ENCODE peak calls at places on chromosome 11, in five cellular contexts. U is EL, Q is AG08395, G is NCI-H2081, W is epithelial cell of esophagus. A is an unnamed sample.

GRCh38 chr11:134478176-134478575 is 66.1 kb upstream of the B3GAT1 start:
- DNase-seq in U (no peak), Q (no peak), G (no peak), W (no peak), A (no peak)

GRCh38 chr11:122213111-122213510 is 97.1 kb upstream of the BLID start:
- DNase-seq in U (no peak), Q (no peak), G (no peak), W (no peak), A (no peak)

GRCh38 chr11:67332081-67332691 is 21.2 kb downstream of the POLD4 start:
- DNase-seq in U (no peak), Q (no peak), G (no peak), W (peak; percentile 38), A (no peak)

GRCh38 chr11:2419638-2420501 is 19.3 kb downstream of the TSSC4 start:
- DNase-seq in U (peak; percentile 74), Q (peak; percentile 88), G (peak; percentile 27), W (peak; percentile 76), A (peak; percentile 67)

GRCh38 chr11:34235189-34235588 is 122.6 kb downstream of the ABTB2 start:
- DNase-seq in U (no peak), Q (no peak), G (no peak), W (no peak), A (no peak)

GRCh38 chr11:101770648-101771047 is 144.2 kb upstream of the CEP126 start:
- DNase-seq in U (no peak), Q (no peak), G (no peak), W (no peak), A (no peak)

GRCh38 chr11:64041846-64042245 is 6.1 kb downstream of the FLRT1 start:
- DNase-seq in U (no peak), Q (no peak), G (no peak), W (no peak), A (no peak)

GRCh38 chr11:64036081-64037026 is 623 bp downstream of the FLRT1 start:
- DNase-seq in U (peak; percentile 57), Q (peak; percentile 55), G (peak; percentile 25), W (peak; percentile 30), A (peak; percentile 46)

GRCh38 chr11:6152126-6152525 is 18.0 kb downstream of the OR52B2 start:
- DNase-seq in U (no peak), Q (no peak), G (no peak), W (no peak), A (no peak)

GRCh38 chr11:2699185-2699530 is 636 bp downstream of the KCNQ1OT1 start:
- DNase-seq in U (peak; percentile 10), Q (no peak), G (no peak), W (peak; percentile 27), A (no peak)

GRCh38 chr11:121648306-121648705 is 195.5 kb upstream of the SORL1-AS1 start:
- DNase-seq in U (no peak), Q (no peak), G (no peak), W (no peak), A (no peak)

GRCh38 chr11:19988598-19988997 is 171.7 kb downstream of the DBX1 start:
- DNase-seq in U (peak; percentile 56), Q (peak; percentile 95), G (no peak), W (peak; percentile 67), A (peak; percentile 22)

GRCh38 chr11:27699926-27700350 is 317 bp downstream of the BDNF start:
- DNase-seq in U (no peak), Q (peak; percentile 6), G (no peak), W (no peak), A (no peak)

GRCh38 chr11:70067036-70067435 is 11.1 kb upstream of the ANO1 start:
- DNase-seq in U (no peak), Q (no peak), G (no peak), W (no peak), A (no peak)

GRCh38 chr11:128451651-128452470 is 135.5 kb downstream of the ETS1 start:
- DNase-seq in U (no peak), Q (no peak), G (no peak), W (no peak), A (peak; percentile 75)

GRCh38 chr11:34638897-34639296 is 18.0 kb downstream of the EHF start:
- DNase-seq in U (no peak), Q (no peak), G (no peak), W (no peak), A (no peak)

GRCh38 chr11:69229521-69229920 is 64.4 kb upstream of the MYEOV start:
- DNase-seq in U (no peak), Q (no peak), G (no peak), W (no peak), A (no peak)

GRCh38 chr11:67055812-67056211 is 835 bp upstream of the RHOD start:
- DNase-seq in U (peak; percentile 19), Q (peak; percentile 38), G (no peak), W (peak; percentile 94), A (no peak)

GRCh38 chr11:125110996-125111340 is 458 bp downstream of the TMEM218 start:
- DNase-seq in U (peak; percentile 25), Q (peak; percentile 15), G (peak; percentile 21), W (no peak), A (no peak)

GRCh38 chr11:16902979-16903378 is 111.2 kb downstream of the PLEKHA7 start:
- DNase-seq in U (no peak), Q (no peak), G (no peak), W (peak; percentile 45), A (no peak)

GRCh38 chr11:101885631-101886030 is 29.2 kb upstream of the CEP126 start:
- DNase-seq in U (no peak), Q (no peak), G (no peak), W (no peak), A (no peak)

GRCh38 chr11:10488581-10489443 is 33.7 kb downstream of the AMPD3 start:
- DNase-seq in U (no peak), Q (no peak), G (no peak), W (peak; percentile 99), A (no peak)

GRCh38 chr11:119681537-119681936 is 47.5 kb downstream of the NECTIN1 start:
- DNase-seq in U (no peak), Q (no peak), G (no peak), W (no peak), A (no peak)

A was measured in heart right ventricle.